ENCODE peak calls at places on chromosomes 5 and 9, in ten cellular contexts. R is endothelial cell; F is pons; O is CD4-positive, alpha-beta T cell; M is left ventricle myocardium inferior; K is ELR; P is glutamatergic neuron; T is germinal center; N is esophagus squamous epithelium; I is ecto neural progenitor cell. H is an unnamed sample.

GRCh38 chr9:35029241-35029640 is 39.7 kb downstream of the DNAJB5 start:
- DNase-seq in R (no peak), F (no peak), T (no peak), K (no peak), N (no peak), O (no peak), I (no peak), M (no peak), P (no peak), H (no peak)

GRCh38 chr5:104513621-104514020 is 951.0 kb upstream of the NUDT12 start:
- DNase-seq in M (no peak), O (no peak), P (no peak), K (no peak), F (no peak), I (no peak), T (no peak), R (no peak), N (no peak), H (no peak)

GRCh38 chr5:56281489-56282163 is 48.5 kb upstream of the ANKRD55 start:
- DNase-seq in K (peak; percentile 24), T (no peak), M (no peak), R (no peak), O (no peak), P (no peak), I (no peak), F (no peak), N (no peak), H (no peak)

GRCh38 chr5:149337746-149338145 is 7.6 kb upstream of the GRPEL2 start:
- DNase-seq in K (no peak), O (no peak), N (no peak), I (no peak), P (peak; percentile 71), R (no peak), T (no peak), M (no peak), F (no peak), H (no peak)

GRCh38 chr9:137053944-137054931 is at the start of gene ENTPD2:
- DNase-seq in K (no peak), R (no peak), T (peak; percentile 62), M (no peak), F (no peak), P (no peak), I (no peak), O (peak; percentile 40), N (no peak), H (peak; percentile 85)

GRCh38 chr5:16095612-16096011 is 84.0 kb downstream of the MARCHF11 start:
- DNase-seq in R (no peak), T (no peak), I (no peak), O (no peak), P (no peak), F (no peak), K (no peak), M (no peak), N (no peak), H (no peak)

GRCh38 chr9:33232866-33233265 is 7.1 kb upstream of the SPINK4 start:
- DNase-seq in T (no peak), K (no peak), I (no peak), O (no peak), M (no peak), F (no peak), P (no peak), N (no peak), R (no peak), H (no peak)

GRCh38 chr5:136382791-136383190 is 17.4 kb upstream of the TRPC7 start:
- DNase-seq in F (no peak), I (no peak), M (no peak), N (no peak), P (no peak), T (no peak), O (no peak), R (no peak), K (no peak), H (no peak)

GRCh38 chr9:128208943-128209695 is 5.9 kb downstream of the DNM1 start:
- DNase-seq in K (no peak), N (no peak), T (no peak), O (no peak), I (no peak), P (no peak), M (no peak), F (no peak), R (no peak), H (no peak)

GRCh38 chr5:20445326-20445860 is 457.4 kb upstream of the CDH18 start:
- DNase-seq in R (no peak), N (no peak), K (no peak), O (no peak), M (no peak), T (no peak), F (no peak), P (no peak), I (no peak), H (no peak)

GRCh38 chr5:146890073-146890472 is 11.5 kb upstream of the PPP2R2B start:
- DNase-seq in K (no peak), O (no peak), M (no peak), N (no peak), I (no peak), T (no peak), R (no peak), F (no peak), P (no peak), H (no peak)

GRCh38 chr9:84419203-84419602 is 78.6 kb upstream of the SLC28A3 start:
- DNase-seq in R (no peak), F (no peak), I (no peak), K (peak; percentile 2), T (no peak), N (no peak), O (no peak), P (no peak), M (no peak), H (no peak)

GRCh38 chr9:117454711-117455110 is 39.9 kb upstream of the ASTN2 start:
- DNase-seq in P (no peak), O (no peak), T (no peak), I (no peak), K (no peak), R (no peak), M (no peak), F (no peak), N (no peak), H (no peak)

GRCh38 chr5:77367733-77368132 is 124.4 kb downstream of the WDR41 start:
- DNase-seq in F (no peak), P (no peak), R (no peak), N (no peak), M (no peak), K (peak; percentile 61), O (no peak), T (no peak), I (no peak), H (no peak)

GRCh38 chr9:73243078-73243477 is 91.4 kb downstream of the ANXA1 start:
- DNase-seq in T (no peak), K (no peak), F (no peak), O (no peak), P (no peak), M (no peak), I (no peak), R (no peak), N (no peak), H (no peak)

GRCh38 chr9:99368341-99369326 is 146.6 kb downstream of the SEC61B start:
- DNase-seq in M (peak; percentile 66), N (no peak), T (peak; percentile 8), K (peak; percentile 62), P (no peak), R (peak; percentile 45), O (no peak), F (peak; percentile 59), I (peak; percentile 51), H (no peak)

GRCh38 chr9:129552064-129552463 is 68.8 kb downstream of the C9orf50 start:
- DNase-seq in I (no peak), K (no peak), P (no peak), F (no peak), M (no peak), O (no peak), T (no peak), N (no peak), R (no peak), H (no peak)

GRCh38 chr9:79233542-79233941 is 338.2 kb upstream of the TLE4 start:
- DNase-seq in T (peak; percentile 16), O (no peak), P (peak; percentile 26), R (peak; percentile 28), M (no peak), K (peak; percentile 66), F (no peak), N (no peak), I (no peak), H (no peak)

GRCh38 chr5:1488882-1489680 is 34.7 kb downstream of the LPCAT1 start:
- DNase-seq in P (no peak), N (no peak), T (peak; percentile 60), K (peak; percentile 79), R (no peak), M (no peak), O (no peak), I (no peak), F (no peak), H (no peak)

GRCh38 chr5:32193591-32193990 is 19.5 kb upstream of the GOLPH3 start:
- DNase-seq in I (no peak), T (peak; percentile 27), P (no peak), O (no peak), K (peak; percentile 20), N (no peak), M (peak; percentile 88), R (no peak), F (no peak), H (peak; percentile 97)

GRCh38 chr9:16197578-16198370 is 644.9 kb downstream of the CCDC171 start:
- DNase-seq in T (no peak), F (no peak), R (no peak), O (no peak), I (no peak), M (no peak), K (no peak), N (no peak), P (no peak), H (no peak)

GRCh38 chr5:74575741-74576538 is 64.6 kb downstream of the ENC1 start:
- DNase-seq in N (no peak), T (no peak), F (no peak), R (no peak), I (no peak), K (peak; percentile 93), P (no peak), O (no peak), M (no peak), H (no peak)

GRCh38 chr5:79694183-79694582 is 4.5 kb downstream of the CMYA5 start:
- DNase-seq in F (no peak), N (no peak), P (no peak), M (no peak), R (no peak), T (no peak), O (no peak), K (no peak), I (no peak), H (no peak)

GRCh38 chr5:131749138-131749537 is 47.7 kb downstream of the FNIP1 start:
- DNase-seq in K (peak; percentile 89), F (no peak), N (no peak), I (no peak), P (no peak), O (no peak), R (no peak), T (no peak), M (no peak), H (no peak)

GRCh38 chr5:167639213-167639612 is 652.2 kb upstream of the WWC1 start:
- DNase-seq in T (no peak), P (no peak), O (no peak), M (no peak), I (no peak), F (no peak), N (no peak), R (no peak), K (peak; percentile 55), H (no peak)

GRCh38 chr9:133967024-133967741 is 24.9 kb downstream of the VAV2 start:
- DNase-seq in K (peak; percentile 86), O (no peak), F (no peak), T (no peak), I (no peak), M (no peak), N (no peak), P (no peak), R (no peak), H (no peak)

GRCh38 chr5:132046915-132047314 is 13.5 kb upstream of the IL3 start:
- DNase-seq in F (no peak), P (peak; percentile 2), N (no peak), O (no peak), M (no peak), I (peak; percentile 37), R (no peak), T (no peak), K (no peak), H (no peak)

GRCh38 chr9:117825609-117826347 is 121.6 kb downstream of the TLR4 start:
- DNase-seq in F (peak; percentile 64), T (no peak), M (no peak), I (no peak), K (no peak), P (no peak), R (no peak), N (no peak), O (peak; percentile 9), H (no peak)